ENCODE peak calls at places on chromosomes 7 and 10, in four cellular contexts. T is AG04450, K is astrocyte of the spinal cord, L is choroid plexus epithelial cell. D is an unnamed sample.

GRCh38 chr10:61779950-61780659 is 117.4 kb downstream of the CABCOCO1 start:
- DNase-seq in T (no peak), K (peak; percentile 90), L (peak; percentile 94), D (no peak)

GRCh38 chr10:80542053-80542452 is 4.4 kb downstream of the SH2D4B start:
- DNase-seq in T (no peak), K (no peak), L (peak; percentile 48), D (peak; percentile 12)

GRCh38 chr10:121440461-121440860 is 157.8 kb downstream of the FGFR2 start:
- DNase-seq in T (no peak), K (no peak), L (no peak), D (no peak)

GRCh38 chr10:23535381-23535780 is 96.5 kb downstream of the OTUD1 start:
- DNase-seq in T (no peak), K (no peak), L (no peak), D (no peak)

GRCh38 chr10:4051408-4052151 is 266.6 kb upstream of the KLF6 start:
- DNase-seq in T (no peak), K (no peak), L (peak; percentile 24), D (no peak)

GRCh38 chr10:115129752-115130151 is 36.6 kb downstream of the ATRNL1 start:
- DNase-seq in T (peak; percentile 0), K (peak; percentile 51), L (peak; percentile 63), D (peak; percentile 11)

GRCh38 chr7:96090756-96091155 is 231.1 kb downstream of the SLC25A13 start:
- DNase-seq in T (no peak), K (no peak), L (no peak), D (no peak)

GRCh38 chr7:117034851-117035462 is 81.7 kb downstream of the ST7 start:
- DNase-seq in T (no peak), K (no peak), L (peak; percentile 66), D (no peak)

GRCh38 chr7:33745934-33746333 is 159.4 kb upstream of the BMPER start:
- DNase-seq in T (no peak), K (no peak), L (no peak), D (no peak)

GRCh38 chr7:33743594-33743993 is 161.7 kb upstream of the BMPER start:
- DNase-seq in T (peak; percentile 78), K (peak; percentile 66), L (peak; percentile 98), D (no peak)

GRCh38 chr7:33742999-33743587 is 162.2 kb upstream of the BMPER start:
- DNase-seq in T (no peak), K (no peak), L (no peak), D (no peak)

GRCh38 chr7:33742521-33742920 is 162.8 kb upstream of the BMPER start:
- DNase-seq in T (no peak), K (no peak), L (no peak), D (no peak)

DNA sequence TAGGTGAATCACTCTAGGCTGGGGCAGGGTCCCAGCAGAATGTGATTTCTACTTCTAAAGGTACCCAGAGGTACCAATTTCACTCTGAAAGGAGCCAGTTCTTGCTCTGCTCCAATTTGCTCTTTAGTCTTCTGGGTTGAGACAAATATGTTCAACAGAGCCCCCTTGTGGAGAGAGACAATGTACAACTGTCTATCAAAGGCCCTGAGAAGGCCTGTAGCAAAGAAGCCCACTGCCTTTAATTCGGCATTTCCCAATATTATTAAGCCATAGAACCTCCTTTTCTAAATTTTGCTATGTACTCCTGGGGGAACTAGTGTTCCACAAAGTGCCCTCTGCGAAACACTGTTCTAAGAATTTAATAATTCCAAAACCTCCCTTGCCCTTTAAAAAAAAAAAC is 161.0 kb upstream of the BMPER start:
- DNase-seq in T (no peak), K (no peak), L (peak; percentile 54), D (peak; percentile 45)
- TF ChIP-seq CTCF in T (no peak), K (peak; percentile 1), L (peak; percentile 43), D (no peak)

GRCh38 chr10:13276749-13277394 is 23.0 kb downstream of the PHYH start:
- DNase-seq in T (no peak), K (peak; percentile 33), L (peak; percentile 68), D (no peak)
- TF ChIP-seq CTCF in T (peak; percentile 31), K (peak; percentile 36), L (peak; percentile 55), D (no peak)

GRCh38 chr10:128295003-128295402 is 168.8 kb upstream of the MKI67 start:
- DNase-seq in T (no peak), K (no peak), L (no peak), D (no peak)
- TF ChIP-seq CTCF in T (no peak), K (no peak), L (no peak), D (no peak)

DNA sequence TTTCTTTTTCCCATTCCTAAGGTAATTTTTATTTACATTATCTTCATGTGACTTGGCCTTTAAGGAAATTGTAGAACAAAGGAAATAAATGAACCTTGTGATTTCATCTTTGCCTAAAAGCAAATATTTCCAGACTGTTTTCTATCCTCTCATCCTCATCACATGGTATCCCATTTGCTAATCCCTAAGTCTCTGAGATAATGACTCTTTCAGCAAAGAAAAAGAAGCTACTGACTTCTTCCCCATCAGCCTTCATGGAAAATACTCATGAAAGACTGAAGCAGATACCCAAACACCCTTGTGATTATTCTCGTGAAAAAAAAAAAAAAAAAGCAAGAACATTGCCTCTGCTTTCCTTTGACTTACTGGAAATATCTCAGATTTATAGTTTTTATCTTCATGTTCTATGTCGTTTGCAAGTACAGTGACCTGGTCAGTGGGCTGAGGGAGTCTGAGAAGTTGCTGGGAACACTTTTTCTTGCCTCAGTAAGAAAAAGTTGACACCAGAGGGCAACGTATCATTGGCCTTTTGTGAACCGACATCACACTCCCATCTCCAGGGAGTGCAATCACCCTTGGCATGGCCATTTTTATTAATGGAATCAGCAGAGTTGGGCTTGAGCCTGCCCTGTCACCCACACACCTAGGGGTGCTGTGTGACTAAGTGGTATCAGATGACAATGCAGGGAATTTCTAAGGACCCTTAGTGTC is 246.0 kb upstream of the KMT2E start:
- DNase-seq in T (no peak), K (no peak), L (no peak), D (no peak)
- TF ChIP-seq CTCF in T (no peak), K (no peak), L (no peak), D (no peak)

DNA sequence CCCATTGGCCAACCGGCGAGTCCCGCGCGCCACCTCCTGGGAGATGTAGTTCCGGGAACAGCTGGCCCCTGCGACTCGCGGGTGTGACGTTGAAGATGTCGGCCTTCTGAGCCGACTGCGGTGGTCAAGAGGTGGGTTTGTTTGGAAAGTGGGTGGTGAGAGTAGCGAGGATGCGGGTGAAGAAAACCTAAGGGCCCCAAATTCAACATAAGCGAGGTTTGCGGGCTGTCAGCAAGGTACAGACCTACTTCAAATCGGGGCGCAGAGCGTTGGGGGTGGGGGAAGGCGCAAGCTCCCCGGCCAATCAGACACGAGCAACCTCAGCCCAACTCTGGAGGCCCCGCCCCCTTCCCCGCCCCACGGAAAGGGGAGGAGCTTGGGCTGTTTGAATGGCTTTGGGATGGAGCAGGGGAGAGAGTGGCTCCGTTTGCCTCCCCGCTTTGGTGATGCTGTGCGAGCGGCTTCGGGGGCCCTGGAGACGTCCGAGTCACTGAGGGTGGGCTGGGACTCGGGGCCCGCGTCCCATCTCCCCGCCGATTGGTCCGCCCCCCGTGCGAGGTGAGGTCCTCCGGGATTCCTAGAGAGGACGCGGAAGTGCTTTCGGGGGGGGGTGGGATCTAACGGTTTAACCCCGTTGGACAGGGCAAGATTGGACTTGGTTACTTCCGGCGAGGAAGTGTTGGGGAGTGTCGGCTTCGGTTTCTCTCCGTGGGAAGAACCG is at the start of gene ZKSCAN5:
- DNase-seq in T (peak; percentile 90), K (peak; percentile 99), L (peak; percentile 98), D (peak; percentile 91)
- TF ChIP-seq CTCF in T (no peak), K (no peak), L (no peak), D (no peak)

GRCh38 chr10:14889318-14889717 is 10.7 kb downstream of the SUV39H2 start:
- DNase-seq in T (no peak), K (no peak), L (peak; percentile 58), D (peak; percentile 12)
- TF ChIP-seq CTCF in T (peak; percentile 50), K (peak; percentile 46), L (peak; percentile 60), D (peak; percentile 10)